ENCODE peak calls at places on chromosome 7, in six cellular contexts. I is effector CD4-positive, alpha-beta T cell; Z is IMR-90; E is GM19239; J is HEK293T; M is ELR. T is an unnamed sample.

GRCh38 chr7:55117286-55117685 is 98.5 kb downstream of the EGFR start:
- DNase-seq in Z (no peak), J (no peak), E (no peak), I (no peak), M (no peak), T (no peak)

GRCh38 chr7:17530249-17530648 is 231.8 kb downstream of the AHR start:
- DNase-seq in M (no peak), Z (peak; percentile 56), E (no peak), J (no peak), I (no peak), T (no peak)

GRCh38 chr7:79619216-79619615 is 165.7 kb upstream of the MAGI2 start:
- DNase-seq in M (no peak), I (no peak), Z (no peak), E (no peak), J (no peak), T (no peak)

GRCh38 chr7:134515569-134516468 is 11.5 kb upstream of the AKR1B10 start:
- DNase-seq in I (no peak), Z (peak; percentile 93), E (no peak), J (no peak), M (peak; percentile 90), T (no peak)

GRCh38 chr7:53811555-53812079 is 730.6 kb upstream of the VSTM2A start:
- DNase-seq in E (no peak), J (no peak), M (no peak), Z (no peak), I (no peak), T (no peak)

GRCh38 chr7:100897111-100897608 is 1.5 kb upstream of the ACHE start:
- DNase-seq in Z (no peak), E (peak; percentile 66), M (peak; percentile 35), I (peak; percentile 65), J (peak; percentile 63), T (peak; percentile 43)

GRCh38 chr7:129434846-129435318 is 650 bp downstream of the STRIP2 start:
- DNase-seq in I (no peak), M (peak; percentile 47), J (peak; percentile 30), E (no peak), Z (peak; percentile 14), T (no peak)

GRCh38 chr7:135194494-135195095 is 16.7 kb downstream of the WDR91 start:
- DNase-seq in E (no peak), J (no peak), M (peak; percentile 52), Z (peak; percentile 22), I (no peak), T (no peak)

GRCh38 chr7:140121321-140121720 is 55.5 kb downstream of the KDM7A start:
- DNase-seq in E (no peak), I (no peak), J (no peak), M (no peak), Z (no peak), T (no peak)

GRCh38 chr7:80324032-80324431 is 187.8 kb downstream of the GNAT3 start:
- DNase-seq in Z (peak; percentile 58), M (peak; percentile 96), J (no peak), I (no peak), E (no peak), T (no peak)

GRCh38 chr7:6148724-6149360 is 117.7 kb downstream of the ANKRD61 start:
- DNase-seq in Z (no peak), I (no peak), M (no peak), E (no peak), J (no peak), T (no peak)

GRCh38 chr7:133854739-133855138 is 272.4 kb upstream of the LRGUK start:
- DNase-seq in J (no peak), E (no peak), M (peak; percentile 69), Z (peak; percentile 76), I (no peak), T (no peak)

GRCh38 chr7:29463504-29464158 is 100.0 kb upstream of the PRR15 start:
- DNase-seq in Z (no peak), E (no peak), M (no peak), I (no peak), J (no peak), T (no peak)

GRCh38 chr7:30168800-30169584 is 34.2 kb downstream of the MTURN start:
- DNase-seq in Z (peak; percentile 89), E (no peak), M (peak; percentile 96), I (no peak), J (no peak), T (no peak)

GRCh38 chr7:34425194-34425593 is 232.8 kb upstream of the NPSR1 start:
- DNase-seq in M (peak; percentile 2), I (no peak), J (no peak), Z (no peak), E (no peak), T (no peak)

GRCh38 chr7:99201027-99201426 is 6.9 kb downstream of the KPNA7 start:
- DNase-seq in I (no peak), Z (peak; percentile 93), E (no peak), M (peak; percentile 93), J (no peak), T (no peak)

GRCh38 chr7:71770269-71770907 is 638.4 kb downstream of the GALNT17 start:
- DNase-seq in M (no peak), I (no peak), E (no peak), Z (no peak), J (no peak), T (no peak)

GRCh38 chr7:142560166-142560565 is 189.1 kb upstream of the PRSS1 start:
- DNase-seq in E (no peak), J (no peak), M (peak; percentile 40), Z (no peak), I (no peak), T (no peak)

T was measured in CD8-positive, alpha-beta memory T cell.